ENCODE peak calls at places on chromosome 2, in four cellular contexts. V, Y, C and I are unnamed samples.

GRCh38 chr2:65026154-65026553 is 30.1 kb upstream of the CEP68 start:
- DNase-seq in V (no peak), Y (no peak), C (no peak), I (no peak)

GRCh38 chr2:10495311-10495987 is 47.3 kb upstream of the ODC1 start:
- DNase-seq in V (no peak), Y (no peak), C (no peak), I (no peak)

GRCh38 chr2:237932731-237933131 is 34.1 kb upstream of the UBE2F start:
- DNase-seq in V (no peak), Y (no peak), C (peak), I (no peak)

GRCh38 chr2:191748050-191748449 is 70.1 kb downstream of the NABP1 start:
- DNase-seq in V (no peak), Y (no peak), C (no peak), I (no peak)

GRCh38 chr2:9752441-9753275 is 90.6 kb upstream of the TAF1B start:
- DNase-seq in V (no peak), Y (no peak), C (peak), I (peak)

GRCh38 chr2:217099561-217099960 is 239.7 kb upstream of the TNP1 start:
- DNase-seq in V (no peak), Y (peak), C (no peak), I (no peak)

GRCh38 chr2:146721486-146721885 is 1123.3 kb upstream of the ACVR2A start:
- DNase-seq in V (no peak), Y (no peak), C (no peak), I (peak)

GRCh38 chr2:74957886-74958276 is 562 bp upstream of the POLE4 start:
- DNase-seq in V (no peak), Y (no peak), C (no peak), I (no peak)

GRCh38 chr2:17104454-17104853 is 413.8 kb downstream of the RAD51AP2 start:
- DNase-seq in V (no peak), Y (no peak), C (peak), I (peak)

GRCh38 chr2:206474059-206474458 is 30.7 kb downstream of the ADAM23 start:
- DNase-seq in V (no peak), Y (no peak), C (no peak), I (no peak)

GRCh38 chr2:161746891-161747535 is 122.8 kb downstream of the SLC4A10 start:
- DNase-seq in V (no peak), Y (no peak), C (no peak), I (no peak)

GRCh38 chr2:167825664-167826063 is 421.7 kb downstream of the STK39 start:
- DNase-seq in V (no peak), Y (no peak), C (no peak), I (no peak)

GRCh38 chr2:161681043-161681442 is 56.8 kb downstream of the SLC4A10 start:
- DNase-seq in V (no peak), Y (no peak), C (no peak), I (peak)

GRCh38 chr2:30763151-30763660 is 44.0 kb downstream of the CAPN13 start:
- DNase-seq in V (no peak), Y (no peak), C (no peak), I (no peak)

GRCh38 chr2:224413381-224413780 is 11.5 kb upstream of the FAM124B start:
- DNase-seq in V (no peak), Y (no peak), C (no peak), I (no peak)

GRCh38 chr2:27431395-27431794 is 3.0 kb downstream of the NRBP1 start:
- DNase-seq in V (no peak), Y (no peak), C (no peak), I (peak)

GRCh38 chr2:43437363-43437762 is 158.5 kb downstream of the THADA start:
- DNase-seq in V (no peak), Y (no peak), C (no peak), I (no peak)

GRCh38 chr2:142694282-142694681 is 183.2 kb upstream of the KYNU start:
- DNase-seq in V (no peak), Y (no peak), C (no peak), I (no peak)

GRCh38 chr2:98039085-98039756 is 43.5 kb upstream of the TMEM131 start:
- DNase-seq in V (no peak), Y (no peak), C (no peak), I (no peak)

GRCh38 chr2:98040331-98040939 is 44.7 kb upstream of the TMEM131 start:
- DNase-seq in V (no peak), Y (no peak), C (no peak), I (no peak)

GRCh38 chr2:98037666-98038339 is 42.1 kb upstream of the TMEM131 start:
- DNase-seq in V (peak), Y (no peak), C (no peak), I (no peak)

GRCh38 chr2:98037206-98037605 is 41.5 kb upstream of the TMEM131 start:
- DNase-seq in V (no peak), Y (no peak), C (no peak), I (no peak)

GRCh38 chr2:98043101-98043500 is 43.9 kb upstream of the VWA3B start:
- DNase-seq in V (no peak), Y (no peak), C (no peak), I (no peak)
- H3K27ac ChIP-seq in V (no peak), Y (no peak), C (no peak), I (no peak)

GRCh38 chr2:36123995-36124394 is 231.6 kb upstream of the CRIM1 start:
- DNase-seq in V (no peak), Y (no peak), C (no peak), I (no peak)
- H3K27ac ChIP-seq in V (no peak), Y (no peak), C (no peak), I (no peak)

GRCh38 chr2:84899181-84899580 is 6.3 kb upstream of the TMSB10 start:
- DNase-seq in V (no peak), Y (no peak), C (no peak), I (no peak)

GRCh38 chr2:84902526-84902925 is 2.9 kb upstream of the TMSB10 start:
- DNase-seq in V (no peak), Y (no peak), C (no peak), I (no peak)

GRCh38 chr2:84900951-84901350 is 4.5 kb upstream of the TMSB10 start:
- DNase-seq in V (no peak), Y (no peak), C (no peak), I (no peak)

GRCh38 chr2:84899681-84900080 is 5.8 kb upstream of the TMSB10 start:
- DNase-seq in V (no peak), Y (no peak), C (no peak), I (no peak)

GRCh38 chr2:84901593-84902120 is 3.8 kb upstream of the TMSB10 start:
- DNase-seq in V (no peak), Y (no peak), C (no peak), I (no peak)
- H3K27ac ChIP-seq in V (no peak), Y (no peak), C (no peak), I (no peak)

GRCh38 chr2:108586631-108587030 is 52.4 kb downstream of the LIMS1 start:
- DNase-seq in V (no peak), Y (no peak), C (no peak), I (no peak)

GRCh38 chr2:108585446-108585845 is 51.2 kb downstream of the LIMS1 start:
- DNase-seq in V (no peak), Y (no peak), C (no peak), I (no peak)

GRCh38 chr2:108586116-108586515 is 51.8 kb downstream of the LIMS1 start:
- DNase-seq in V (no peak), Y (no peak), C (no peak), I (no peak)

GRCh38 chr2:108587621-108588020 is 53.4 kb downstream of the LIMS1 start:
- DNase-seq in V (no peak), Y (peak), C (no peak), I (no peak)

GRCh38 chr2:108583903-108584520 is 49.7 kb downstream of the LIMS1 start:
- DNase-seq in V (peak), Y (no peak), C (no peak), I (no peak)
- H3K27ac ChIP-seq in V (no peak), Y (no peak), C (no peak), I (no peak)

DNA sequence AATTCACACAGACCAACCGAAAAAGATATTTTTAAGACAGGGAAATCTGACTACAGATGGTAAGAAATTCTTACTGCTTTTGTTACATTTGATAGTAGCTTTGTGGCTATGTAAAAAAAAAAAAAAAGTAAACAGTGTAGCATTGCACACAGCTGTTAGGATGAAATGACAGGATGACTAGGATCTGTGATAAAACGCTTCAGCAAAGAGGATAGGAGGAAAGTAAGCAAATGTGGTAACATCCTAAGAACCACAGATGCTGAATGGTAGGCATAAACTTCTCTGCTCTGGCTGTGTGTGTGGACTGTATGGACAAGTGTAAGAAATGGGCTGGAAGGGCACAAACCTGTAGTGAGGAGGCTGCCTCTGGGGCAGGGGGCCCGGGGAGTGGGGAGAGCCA is 207.6 kb downstream of the ANAPC1 start:
- DNase-seq in V (no peak), Y (no peak), C (peak), I (no peak)
- H3K27ac ChIP-seq in V (no peak), Y (no peak), C (no peak), I (no peak)

DNA sequence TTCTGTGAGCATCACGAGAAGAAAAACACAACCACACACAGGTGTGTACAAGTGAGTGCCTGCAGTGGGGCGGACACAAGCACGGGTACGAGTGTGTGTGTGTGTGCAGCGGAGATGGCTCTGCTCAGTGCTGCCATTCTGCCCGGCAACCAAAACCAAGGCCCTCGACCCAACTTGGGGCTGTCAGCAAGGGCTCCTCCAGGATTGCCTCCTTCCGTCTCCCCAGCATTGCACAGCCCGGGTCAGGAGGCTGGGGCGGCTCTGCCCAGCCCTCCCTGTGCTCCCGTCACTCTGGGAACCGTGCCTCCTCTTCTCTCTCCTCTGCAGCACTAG is 66.5 kb downstream of the PXDN start:
- DNase-seq in V (no peak), Y (no peak), C (no peak), I (no peak)
- H3K27ac ChIP-seq in V (no peak), Y (no peak), C (no peak), I (no peak)

GRCh38 chr2:143708682-143709081 is 579.5 kb downstream of the ARHGAP15 start:
- DNase-seq in V (no peak), Y (no peak), C (no peak), I (no peak)
- H3K27ac ChIP-seq in V (no peak), Y (no peak), C (no peak), I (no peak)

DNA sequence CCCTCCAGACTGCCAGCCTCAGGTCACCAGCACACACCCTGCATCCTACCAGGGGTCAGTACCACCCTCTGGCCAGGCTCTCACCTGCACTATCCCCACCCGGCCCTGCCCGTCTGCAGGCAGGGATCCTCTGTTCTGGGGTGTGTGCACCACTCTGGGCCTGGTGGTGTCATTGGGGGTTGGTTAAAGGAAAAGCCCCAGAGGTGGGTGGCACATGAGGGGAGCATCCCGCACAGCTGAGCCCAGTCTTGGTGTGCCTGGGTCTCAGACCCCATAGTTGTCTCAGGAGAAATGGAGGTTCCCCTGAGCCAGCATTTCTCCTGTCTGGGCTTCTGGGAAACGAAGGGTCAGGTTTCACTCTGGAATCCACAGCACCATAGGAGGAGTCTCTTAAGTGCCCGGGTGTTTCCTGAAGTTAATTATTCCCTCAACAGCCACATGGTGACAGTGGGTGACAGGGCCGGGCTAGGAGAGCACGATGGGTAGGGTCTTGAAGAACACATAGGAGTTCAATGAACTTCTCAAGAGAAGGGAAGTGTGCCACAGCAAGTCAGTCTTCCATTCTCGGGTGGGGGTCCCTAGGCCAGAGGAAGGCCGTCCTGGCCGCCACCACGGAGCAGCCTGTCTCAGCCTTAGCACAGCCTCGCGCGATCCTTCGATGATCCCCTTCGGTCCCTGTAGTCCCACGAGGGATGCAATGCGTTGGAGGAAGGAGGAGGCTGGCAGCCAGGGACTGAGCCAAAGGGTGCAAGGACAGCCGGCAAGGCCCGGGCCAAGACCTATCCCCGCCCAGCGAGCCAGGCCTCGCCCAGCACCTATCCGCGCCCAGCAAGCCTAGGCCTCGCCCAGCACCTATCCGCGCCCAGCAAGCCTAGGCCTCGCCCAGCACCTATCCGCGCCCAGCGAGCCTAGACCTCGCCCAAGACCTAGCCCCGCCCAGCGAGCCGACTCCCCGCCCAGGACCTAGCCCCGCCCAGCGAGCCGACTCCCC is 1.1 kb upstream of the FARP2 start:
- DNase-seq in V (peak), Y (peak), C (no peak), I (peak)
- H3K27ac ChIP-seq in V (peak), Y (peak), C (peak), I (peak)

DNA sequence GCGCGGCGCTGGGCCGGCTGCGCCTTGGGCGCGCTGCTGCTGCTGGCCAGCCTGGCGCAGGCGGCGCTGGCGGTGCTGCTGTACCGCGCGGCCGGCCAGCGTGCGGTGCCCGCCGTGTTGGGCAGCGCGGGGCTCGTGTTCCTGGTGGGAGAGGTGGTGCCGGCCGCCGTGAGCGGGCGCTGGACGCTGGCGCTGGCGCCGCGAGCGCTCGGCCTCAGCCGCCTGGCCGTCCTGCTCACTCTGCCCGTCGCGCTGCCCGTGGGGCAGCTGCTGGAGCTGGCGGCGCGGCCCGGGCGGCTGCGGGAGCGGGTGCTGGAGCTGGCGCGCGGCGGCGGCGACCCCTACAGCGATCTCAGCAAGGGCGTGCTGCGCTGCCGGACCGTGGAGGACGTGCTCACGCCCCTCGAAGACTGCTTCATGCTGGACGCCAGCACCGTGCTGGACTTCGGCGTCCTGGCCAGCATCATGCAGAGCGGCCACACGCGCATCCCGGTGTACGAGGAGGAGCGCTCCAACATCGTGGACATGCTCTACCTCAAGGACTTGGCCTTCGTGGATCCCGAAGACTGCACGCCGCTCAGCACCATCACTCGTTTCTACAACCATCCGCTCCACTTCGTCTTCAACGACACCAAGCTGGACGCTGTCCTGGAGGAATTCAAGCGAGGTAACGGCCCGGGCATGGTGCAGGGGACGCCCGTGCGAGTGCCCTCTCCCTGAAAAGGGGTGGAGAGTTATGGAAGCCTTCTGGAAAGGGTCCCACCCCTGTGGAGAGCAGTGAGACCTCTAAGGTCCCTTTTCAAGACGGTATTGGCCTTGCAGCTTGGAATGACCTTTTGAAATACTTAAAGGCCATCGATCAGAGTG is 1.0 kb downstream of the CNNM3 start:
- DNase-seq in V (no peak), Y (peak), C (no peak), I (no peak)
- H3K27ac ChIP-seq in V (peak), Y (peak), C (no peak), I (no peak)